ENCODE peak calls at places on chromosomes 3 and 15, in five cellular contexts. F, Y, G, V and T are unnamed samples.

GRCh38 chr15:56683925-56684324 is 49.4 kb downstream of the ZNF280D start:
- DNase-seq in F (no peak), Y (no peak), G (no peak), V (no peak), T (no peak)

GRCh38 chr15:28881600-28881999 is 4.2 kb upstream of the APBA2 start:
- DNase-seq in F (no peak), Y (no peak), G (no peak), V (no peak), T (no peak)

GRCh38 chr3:61250784-61251173 is 473 bp downstream of the FHIT start:
- DNase-seq in F (peak; percentile 37), Y (peak; percentile 43), G (peak; percentile 64), V (peak; percentile 7), T (peak; percentile 24)

GRCh38 chr3:57194641-57195040 is 5.1 kb downstream of the HESX1 start:
- DNase-seq in F (no peak), Y (no peak), G (no peak), V (no peak), T (no peak)

GRCh38 chr3:28651159-28651558 is 302.5 kb upstream of the AZI2 start:
- DNase-seq in F (no peak), Y (no peak), G (no peak), V (no peak), T (no peak)

GRCh38 chr3:44886561-44886960 is 12.2 kb downstream of the TGM4 start:
- DNase-seq in F (no peak), Y (peak; percentile 99), G (no peak), V (no peak), T (no peak)

GRCh38 chr3:6321999-6322398 is 538.9 kb upstream of the GRM7 start:
- DNase-seq in F (no peak), Y (no peak), G (no peak), V (no peak), T (no peak)

GRCh38 chr3:62888180-62888579 is 13.0 kb upstream of the CADPS start:
- DNase-seq in F (no peak), Y (no peak), G (no peak), V (no peak), T (no peak)

GRCh38 chr3:127455541-127456450 is 134.7 kb downstream of the TPRA1 start:
- DNase-seq in F (peak; percentile 74), Y (peak; percentile 78), G (peak; percentile 70), V (peak; percentile 51), T (no peak)

GRCh38 chr15:78201281-78202190 is 32.8 kb downstream of the ACSBG1 start:
- DNase-seq in F (no peak), Y (no peak), G (no peak), V (no peak), T (no peak)

GRCh38 chr3:169044341-169045113 is 619.0 kb downstream of the MECOM start:
- DNase-seq in F (no peak), Y (peak; percentile 90), G (no peak), V (no peak), T (no peak)

GRCh38 chr15:29103825-29104565 is 165.6 kb downstream of the NSMCE3 start:
- DNase-seq in F (peak; percentile 71), Y (peak; percentile 43), G (no peak), V (peak; percentile 83), T (no peak)

GRCh38 chr3:54660599-54661210 is 267.2 kb downstream of the LRTM1 start:
- DNase-seq in F (no peak), Y (no peak), G (no peak), V (no peak), T (no peak)

GRCh38 chr15:71137138-71137518 is 21.9 kb downstream of the THSD4 start:
- DNase-seq in F (no peak), Y (no peak), G (no peak), V (no peak), T (no peak)

DNA sequence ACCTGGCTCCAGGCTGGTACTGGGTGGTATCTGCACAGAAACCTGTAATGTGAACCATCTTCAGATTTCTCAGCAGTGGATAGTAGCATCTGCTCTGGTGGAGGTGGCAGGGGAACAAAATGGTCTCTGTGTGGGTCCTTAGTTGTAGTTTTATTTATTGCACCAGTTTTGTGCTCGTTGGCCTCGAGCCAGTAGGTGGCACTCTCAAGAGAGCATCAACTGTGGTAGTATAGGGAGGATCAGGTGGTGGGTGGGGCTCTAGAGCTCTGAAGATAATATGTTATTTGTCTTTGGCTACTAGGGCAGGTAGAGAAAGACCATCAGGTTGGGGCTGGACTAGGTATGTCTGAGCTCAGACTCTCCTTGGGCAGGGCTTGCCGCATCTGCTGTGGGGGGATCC is 254.0 kb upstream of the GPR149 start:
- DNase-seq in F (no peak), Y (no peak), G (peak; percentile 69), V (no peak), T (no peak)
- TF ChIP-seq CTCF in F (no peak), Y (no peak), G (peak; percentile 75), V (no peak), T (peak; percentile 25)

GRCh38 chr3:160448845-160449659 is 534 bp downstream of the TRIM59 start:
- DNase-seq in F (no peak), Y (peak; percentile 28), G (peak; percentile 67), V (peak; percentile 53), T (peak; percentile 49)

GRCh38 chr3:160449660-160450598 is at the start of gene TRIM59:
- DNase-seq in F (peak; percentile 89), Y (peak; percentile 97), G (peak; percentile 100), V (peak; percentile 97), T (peak; percentile 89)

GRCh38 chr3:160446522-160447056 is 3.0 kb downstream of the TRIM59 start:
- DNase-seq in F (no peak), Y (no peak), G (no peak), V (no peak), T (no peak)

GRCh38 chr3:160445854-160446253 is 3.7 kb downstream of the TRIM59 start:
- DNase-seq in F (no peak), Y (no peak), G (no peak), V (no peak), T (no peak)

GRCh38 chr3:160447544-160447943 is 2.0 kb downstream of the TRIM59 start:
- DNase-seq in F (no peak), Y (peak; percentile 69), G (no peak), V (peak; percentile 51), T (no peak)
- H3K4me3 ChIP-seq in F (no peak overlapping the region), Y (peak overlapping the region; percentile 76), G (no peak overlapping the region), V (peak overlapping the region; percentile 80), T (no peak overlapping the region)

GRCh38 chr3:180017846-180018245 is 18.9 kb downstream of the PEX5L start:
- DNase-seq in F (no peak), Y (no peak), G (no peak), V (no peak), T (no peak)

DNA sequence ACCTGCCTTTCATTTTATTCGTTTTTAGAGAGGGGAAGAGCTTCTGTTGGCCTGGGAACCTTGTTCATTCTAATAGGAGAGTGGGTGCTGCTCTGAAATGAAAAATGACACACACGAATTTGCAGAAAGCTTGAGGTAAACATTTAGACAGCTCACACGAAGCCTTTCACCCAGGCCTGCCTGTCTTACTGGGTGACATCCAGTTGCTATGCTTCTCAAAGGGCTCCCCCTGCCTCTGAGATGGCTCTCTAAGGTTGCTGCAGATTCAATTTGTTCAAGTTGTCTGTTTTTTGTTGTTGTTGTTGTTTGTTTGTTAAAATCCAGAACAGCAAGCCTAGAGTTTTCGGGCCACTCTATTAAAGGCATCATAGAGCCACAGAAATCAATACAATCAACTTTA is 18.1 kb downstream of the PEX5L start:
- DNase-seq in F (no peak), Y (peak; percentile 10), G (no peak), V (no peak), T (peak; percentile 10)
- TF ChIP-seq CTCF in F (no peak), Y (peak; percentile 34), G (peak; percentile 9), V (no peak), T (peak; percentile 29)

GRCh38 chr3:71206305-71206704 is 377.2 kb downstream of the FOXP1 start:
- DNase-seq in F (no peak), Y (peak; percentile 68), G (no peak), V (no peak), T (no peak)

GRCh38 chr3:71210257-71211002 is 373.1 kb downstream of the FOXP1 start:
- DNase-seq in F (peak; percentile 46), Y (no peak), G (no peak), V (peak; percentile 90), T (no peak)

GRCh38 chr3:71206821-71207220 is 376.7 kb downstream of the FOXP1 start:
- DNase-seq in F (no peak), Y (no peak), G (no peak), V (no peak), T (no peak)

GRCh38 chr3:71208273-71209095 is 375.0 kb downstream of the FOXP1 start:
- DNase-seq in F (no peak), Y (peak; percentile 87), G (no peak), V (peak; percentile 59), T (no peak)

GRCh38 chr3:71207632-71208031 is 375.9 kb downstream of the FOXP1 start:
- DNase-seq in F (no peak), Y (no peak), G (no peak), V (no peak), T (no peak)
- H3K4me3 ChIP-seq in F (no peak overlapping the region), Y (no peak overlapping the region), G (no peak overlapping the region), V (no peak overlapping the region), T (no peak overlapping the region)

GRCh38 chr3:46935168-46935858 is 41.2 kb downstream of the CCDC12 start:
- DNase-seq in F (peak; percentile 94), Y (peak; percentile 93), G (no peak), V (peak; percentile 98), T (no peak)
- TF ChIP-seq CTCF in F (peak; percentile 49), Y (peak; percentile 56), G (no peak), V (peak; percentile 97), T (no peak)

GRCh38 chr3:124888482-124889441 is 1.6 kb upstream of the ITGB5 start:
- DNase-seq in F (no peak), Y (no peak), G (no peak), V (no peak), T (no peak)
- H3K4me3 ChIP-seq in F (no peak overlapping the region), Y (no peak overlapping the region), G (no peak overlapping the region), V (no peak overlapping the region), T (no peak overlapping the region)

DNA sequence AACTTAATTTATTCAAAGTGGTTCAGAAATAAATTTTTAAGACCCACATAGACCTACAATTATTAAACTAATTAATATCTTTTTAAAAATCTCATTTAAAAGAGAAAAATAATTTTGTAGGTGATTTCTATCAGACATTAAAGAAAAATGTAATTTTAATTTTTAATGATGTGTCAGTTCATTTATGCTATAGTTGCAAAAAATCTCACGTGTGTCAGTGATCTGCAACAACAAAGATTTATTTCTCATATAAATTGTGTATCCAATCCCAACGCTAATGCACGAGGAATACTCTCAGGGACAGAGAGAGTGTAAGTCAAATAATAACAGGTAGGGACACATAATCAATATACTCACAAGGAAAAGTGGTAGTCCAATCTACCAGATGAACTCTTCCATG is 456.6 kb upstream of the CCDC54 start:
- DNase-seq in F (no peak), Y (no peak), G (no peak), V (no peak), T (no peak)
- TF ChIP-seq CTCF in F (no peak), Y (no peak), G (no peak), V (no peak), T (no peak)